ENCODE peak calls at places on chromosomes 1 and 21, in four cellular contexts. U is H9, P is neuronal stem cell, W is IMR-90. I is an unnamed sample.

GRCh38 chr1:76035053-76035452 is 39.5 kb upstream of the ST6GALNAC3 start:
- DNase-seq in U (no peak), P (no peak), W (peak), I (no peak)

GRCh38 chr21:18840239-18840638 is 436.7 kb upstream of the TMPRSS15 start:
- DNase-seq in U (peak), P (no peak), W (no peak), I (no peak)

GRCh38 chr1:198280080-198280479 is 123.3 kb downstream of the NEK7 start:
- DNase-seq in U (no peak), P (no peak), W (no peak), I (no peak)

GRCh38 chr1:71043061-71043460 is 4.6 kb downstream of the PTGER3 start:
- DNase-seq in U (no peak), P (no peak), W (no peak), I (no peak)

GRCh38 chr1:227855687-227856086 is 40.2 kb downstream of the PRSS38 start:
- DNase-seq in U (no peak), P (no peak), W (no peak), I (no peak)

GRCh38 chr1:215056584-215056983 is 26.0 kb upstream of the KCNK2 start:
- DNase-seq in U (no peak), P (no peak), W (peak), I (peak)

GRCh38 chr1:27366113-27366410 is 699 bp downstream of the MAP3K6 start:
- DNase-seq in U (peak), P (peak), W (peak), I (peak)

GRCh38 chr21:45074818-45075605 is 632 bp downstream of the ADARB1 start:
- DNase-seq in U (peak), P (peak), W (no peak), I (peak)

GRCh38 chr1:86416343-86416742 is 7.6 kb upstream of the CLCA2 start:
- DNase-seq in U (no peak), P (no peak), W (no peak), I (no peak)

GRCh38 chr1:203768158-203768725 is 3.3 kb downstream of the LAX1 start:
- DNase-seq in U (no peak), P (no peak), W (no peak), I (no peak)

GRCh38 chr1:182359645-182360044 is 31.9 kb downstream of the GLUL start:
- DNase-seq in U (peak), P (peak), W (no peak), I (no peak)

GRCh38 chr1:19311503-19311930 is 427 bp downstream of the AKR7A2 start:
- DNase-seq in U (no peak), P (peak), W (no peak), I (no peak)

GRCh38 chr1:66940968-66941367 is 16.2 kb downstream of the MIER1 start:
- DNase-seq in U (no peak), P (no peak), W (peak), I (no peak)

GRCh38 chr1:44786138-44786840 is 1.7 kb downstream of the BEST4 start:
- DNase-seq in U (peak), P (no peak), W (peak), I (peak)

DNA sequence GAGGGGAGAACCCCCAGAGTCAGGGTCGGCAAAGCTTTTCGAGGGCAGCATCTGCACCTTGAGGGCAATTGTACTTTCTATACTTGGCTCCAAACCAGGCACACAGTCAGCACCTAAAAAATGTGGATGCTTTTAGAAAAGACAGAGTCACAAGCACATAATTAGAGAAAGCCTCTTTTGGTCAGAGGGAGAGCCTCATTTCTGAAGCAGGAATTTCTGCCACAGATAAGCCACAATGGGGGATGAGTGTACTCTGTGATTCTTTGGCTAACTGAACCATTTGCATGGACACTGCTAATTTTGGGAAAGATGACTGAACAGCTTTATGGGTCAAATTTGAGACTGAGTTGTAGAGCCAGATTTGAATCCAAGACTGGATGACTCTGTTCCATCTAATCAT is 635.7 kb downstream of the KIF26B start:
- DNase-seq in U (no peak), P (no peak), W (peak), I (no peak)
- H3K18ac ChIP-seq in U (no peak), P (no peak), W (peak), I (peak)

GRCh38 chr1:37859507-37860345 is at the start of gene MTF1:
- DNase-seq in U (peak), P (peak), W (peak), I (peak)
- H2BK120ac ChIP-seq in U (no peak), P (peak), W (peak), I (no peak)

GRCh38 chr1:54885237-54885679 is 1.7 kb downstream of the DHCR24 start:
- DNase-seq in U (no peak), P (no peak), W (no peak), I (no peak)

GRCh38 chr1:54886724-54887664 is at the start of gene DHCR24:
- DNase-seq in U (peak), P (peak), W (peak), I (peak)

GRCh38 chr1:54884768-54885167 is 2.2 kb downstream of the DHCR24 start:
- DNase-seq in U (no peak), P (no peak), W (no peak), I (no peak)

GRCh38 chr1:54887665-54888071 is 673 bp upstream of the DHCR24 start:
- DNase-seq in U (peak), P (peak), W (no peak), I (peak)

GRCh38 chr1:54885863-54886723 is 902 bp downstream of the DHCR24 start:
- DNase-seq in U (no peak), P (no peak), W (no peak), I (peak)
- H3K18ac ChIP-seq in U (no peak), P (peak), W (no peak), I (peak)

GRCh38 chr21:43768868-43769167 is 7.3 kb downstream of the CSTB start:
- DNase-seq in U (no peak), P (no peak), W (no peak), I (no peak)
- H2BK120ac ChIP-seq in U (no peak), P (no peak), W (peak), I (no peak)

GRCh38 chr1:219808790-219809189 is 119.6 kb downstream of the SLC30A10 start:
- DNase-seq in U (no peak), P (no peak), W (no peak), I (no peak)

GRCh38 chr1:219812491-219813221 is 115.7 kb downstream of the SLC30A10 start:
- DNase-seq in U (peak), P (peak), W (peak), I (peak)

GRCh38 chr1:219813344-219813743 is 115.0 kb downstream of the SLC30A10 start:
- DNase-seq in U (no peak), P (no peak), W (no peak), I (no peak)

GRCh38 chr1:219810451-219810850 is 117.9 kb downstream of the SLC30A10 start:
- DNase-seq in U (no peak), P (no peak), W (no peak), I (no peak)

GRCh38 chr1:219812086-219812485 is 116.3 kb downstream of the SLC30A10 start:
- DNase-seq in U (no peak), P (no peak), W (no peak), I (no peak)
- H3K18ac ChIP-seq in U (no peak), P (peak), W (no peak), I (no peak)

DNA sequence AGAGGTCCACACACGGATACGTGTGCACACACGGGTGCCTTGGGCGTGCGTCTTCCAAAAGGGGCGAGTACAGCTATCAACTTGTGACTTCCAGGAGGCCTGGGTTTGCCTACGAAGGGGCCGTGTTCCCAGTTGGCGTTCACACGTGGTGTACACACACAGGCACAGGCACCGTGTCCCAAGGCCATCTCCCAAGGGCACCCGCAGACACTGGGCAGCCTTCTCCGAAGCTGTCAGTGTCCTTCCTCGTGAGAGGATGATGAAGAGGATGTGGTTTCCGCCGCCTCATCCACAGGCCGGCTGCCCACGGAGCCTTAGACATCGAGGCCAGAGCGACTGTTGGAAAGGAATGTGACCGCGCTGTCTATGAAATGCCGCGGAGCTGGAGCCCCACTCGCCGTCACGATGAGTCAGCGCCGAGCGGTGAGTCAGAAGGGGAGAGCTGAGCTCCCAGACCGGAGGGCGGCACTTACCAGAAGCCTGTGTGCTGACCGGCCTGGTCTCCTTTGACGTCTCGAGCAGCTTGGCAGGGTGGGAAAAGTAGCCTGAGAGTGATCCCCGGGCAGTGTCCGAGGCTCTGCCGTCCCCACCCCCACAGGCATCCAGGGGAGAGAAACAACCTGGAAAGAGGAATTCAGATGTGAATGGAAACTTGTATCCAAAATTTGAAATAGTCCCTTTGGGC is 141.4 kb upstream of the ARHGEF16 start:
- DNase-seq in U (peak), P (peak), W (peak), I (peak)
- H2BK120ac ChIP-seq in U (no peak), P (no peak), W (peak), I (peak)

GRCh38 chr1:61049850-61050540 is 32.4 kb upstream of the NFIA start:
- DNase-seq in U (peak), P (peak), W (peak), I (peak)
- H3K18ac ChIP-seq in U (no peak), P (peak), W (no peak), I (peak)

I was measured in mesenchymal stem cell.